ENCODE peak calls at places on chromosomes 12 and 14, in four cellular contexts. One of them, this sample, is unnamed.

GRCh38 chr12:68321140-68321539 is 11.0 kb downstream of the MDM1 start:
- DNase-seq in uterus: no peak
- DNase-seq in lung: no peak
- DNase-seq in Calu3: no peak
- DNase-seq in this sample: no peak

GRCh38 chr14:102131741-102132140 is 8.0 kb upstream of the WDR20 start:
- DNase-seq in uterus: no peak
- DNase-seq in lung: no peak
- DNase-seq in Calu3: no peak
- DNase-seq in this sample: no peak

GRCh38 chr12:77007476-77007875 is 57.9 kb downstream of the E2F7 start:
- DNase-seq in uterus: no peak
- DNase-seq in lung: no peak
- DNase-seq in Calu3: no peak
- DNase-seq in this sample: no peak

GRCh38 chr12:42014972-42015371 is 129.7 kb downstream of the GXYLT1 start:
- DNase-seq in uterus: no peak
- DNase-seq in lung: no peak
- DNase-seq in Calu3: no peak
- DNase-seq in this sample: no peak

GRCh38 chr12:15116983-15117382 is 104.2 kb downstream of the RERG start:
- DNase-seq in uterus: no peak
- DNase-seq in lung: no peak
- DNase-seq in Calu3: no peak
- DNase-seq in this sample: no peak

GRCh38 chr14:54599932-54600331 is 33.0 kb downstream of the SAMD4A start:
- DNase-seq in uterus: no peak
- DNase-seq in lung: no peak
- DNase-seq in Calu3: no peak
- DNase-seq in this sample: no peak

GRCh38 chr14:53608369-53608768 is 348.3 kb downstream of the BMP4 start:
- DNase-seq in uterus: no peak
- DNase-seq in lung: no peak
- DNase-seq in Calu3: peak
- DNase-seq in this sample: no peak

GRCh38 chr14:34359423-34360120 is 102.5 kb downstream of the SPTSSA start:
- DNase-seq in uterus: no peak
- DNase-seq in lung: no peak
- DNase-seq in Calu3: no peak
- DNase-seq in this sample: no peak

GRCh38 chr14:94120667-94121335 is 8.6 kb downstream of the IFI27L2 start:
- DNase-seq in uterus: no peak
- DNase-seq in lung: no peak
- DNase-seq in Calu3: no peak
- DNase-seq in this sample: peak

GRCh38 chr12:122309564-122310121 is 43.3 kb upstream of the VPS33A start:
- DNase-seq in uterus: no peak
- DNase-seq in lung: no peak
- DNase-seq in Calu3: no peak
- DNase-seq in this sample: no peak

GRCh38 chr14:32366995-32367394 is 37.9 kb downstream of the AKAP6 start:
- DNase-seq in uterus: no peak
- DNase-seq in lung: no peak
- DNase-seq in Calu3: no peak
- DNase-seq in this sample: no peak

GRCh38 chr12:116267948-116268347 is 9.5 kb downstream of the MED13L start:
- DNase-seq in uterus: no peak
- DNase-seq in lung: no peak
- DNase-seq in Calu3: no peak
- DNase-seq in this sample: no peak

GRCh38 chr12:64261813-64262212 is 39.7 kb upstream of the KICS2 start:
- DNase-seq in uterus: no peak
- DNase-seq in lung: no peak
- DNase-seq in Calu3: no peak
- DNase-seq in this sample: no peak

GRCh38 chr12:29707846-29708245 is 75.9 kb downstream of the TMTC1 start:
- DNase-seq in uterus: no peak
- DNase-seq in lung: no peak
- DNase-seq in Calu3: no peak
- DNase-seq in this sample: no peak

GRCh38 chr14:70942342-70942706 is 35.1 kb downstream of the PCNX1 start:
- DNase-seq in uterus: no peak
- DNase-seq in lung: no peak
- DNase-seq in Calu3: no peak
- DNase-seq in this sample: no peak

GRCh38 chr12:54134850-54135249 is 53.9 kb downstream of the SMUG1 start:
- DNase-seq in uterus: no peak
- DNase-seq in lung: no peak
- DNase-seq in Calu3: peak
- DNase-seq in this sample: no peak

GRCh38 chr12:85575115-85576096 is 260.8 kb downstream of the RASSF9 start:
- DNase-seq in uterus: peak
- DNase-seq in lung: no peak
- DNase-seq in Calu3: peak
- DNase-seq in this sample: peak

GRCh38 chr12:120413901-120414695 is 23.8 kb upstream of the COX6A1 start:
- DNase-seq in uterus: peak
- DNase-seq in lung: no peak
- DNase-seq in Calu3: no peak
- DNase-seq in this sample: no peak

GRCh38 chr14:100621806-100622205 is 34.6 kb upstream of the BEGAIN start:
- DNase-seq in uterus: no peak
- DNase-seq in lung: no peak
- DNase-seq in Calu3: no peak
- DNase-seq in this sample: no peak

GRCh38 chr12:119668315-119668651 is 350 bp downstream of the PRKAB1 start:
- DNase-seq in uterus: no peak
- DNase-seq in lung: no peak
- DNase-seq in Calu3: no peak
- DNase-seq in this sample: no peak

GRCh38 chr12:113683566-113683965 is 211.9 kb upstream of the LHX5 start:
- DNase-seq in uterus: no peak
- DNase-seq in lung: no peak
- DNase-seq in Calu3: no peak
- DNase-seq in this sample: no peak

GRCh38 chr12:668092-668481 is 4.8 kb upstream of the NINJ2 start:
- DNase-seq in uterus: no peak
- DNase-seq in lung: no peak
- DNase-seq in Calu3: no peak
- DNase-seq in this sample: no peak

GRCh38 chr14:29627141-29627540 is 300.5 kb downstream of the PRKD1 start:
- DNase-seq in uterus: no peak
- DNase-seq in lung: no peak
- DNase-seq in Calu3: no peak
- DNase-seq in this sample: no peak

GRCh38 chr12:1529228-1529861 is 65.0 kb downstream of the FBXL14 start:
- DNase-seq in uterus: no peak
- DNase-seq in lung: no peak
- DNase-seq in Calu3: no peak
- DNase-seq in this sample: no peak

GRCh38 chr14:48274826-48275225 is 599.4 kb upstream of the MDGA2 start:
- DNase-seq in uterus: no peak
- DNase-seq in lung: no peak
- DNase-seq in Calu3: no peak
- DNase-seq in this sample: no peak

GRCh38 chr14:96176811-96177211 is 27.8 kb upstream of the BDKRB2 start:
- DNase-seq in uterus: peak
- DNase-seq in lung: no peak
- DNase-seq in Calu3: no peak
- DNase-seq in this sample: no peak

GRCh38 chr12:79298511-79298910 is 392.3 kb downstream of the PAWR start:
- DNase-seq in uterus: no peak
- DNase-seq in lung: no peak
- DNase-seq in Calu3: no peak
- DNase-seq in this sample: no peak

GRCh38 chr12:116217045-116217444 is 60.4 kb downstream of the MED13L start:
- DNase-seq in uterus: no peak
- DNase-seq in lung: no peak
- DNase-seq in Calu3: no peak
- DNase-seq in this sample: no peak

GRCh38 chr14:22391908-22392307 is 197.1 kb downstream of the DAD1 start:
- DNase-seq in uterus: peak
- DNase-seq in lung: peak
- DNase-seq in Calu3: peak
- DNase-seq in this sample: no peak

GRCh38 chr14:50057331-50057730 is 59.0 kb downstream of the VCPKMT start:
- DNase-seq in uterus: no peak
- DNase-seq in lung: no peak
- DNase-seq in Calu3: no peak
- DNase-seq in this sample: no peak

GRCh38 chr14:69153848-69154208 is 909 bp upstream of the DCAF5 start:
- DNase-seq in uterus: peak
- DNase-seq in lung: peak
- DNase-seq in Calu3: no peak
- DNase-seq in this sample: no peak

GRCh38 chr12:113788020-113788856 is 177.9 kb downstream of the RBM19 start:
- DNase-seq in uterus: no peak
- DNase-seq in lung: no peak
- DNase-seq in Calu3: no peak
- DNase-seq in this sample: no peak

GRCh38 chr12:1439687-1440086 is 154.7 kb downstream of the FBXL14 start:
- DNase-seq in uterus: no peak
- DNase-seq in lung: no peak
- DNase-seq in Calu3: no peak
- DNase-seq in this sample: no peak

GRCh38 chr12:16329594-16329993 is 17.9 kb upstream of the MGST1 start:
- DNase-seq in uterus: no peak
- DNase-seq in lung: no peak
- DNase-seq in Calu3: no peak
- DNase-seq in this sample: no peak

GRCh38 chr12:18320036-18320617 is 58.8 kb downstream of the PIK3C2G start:
- DNase-seq in uterus: no peak
- DNase-seq in lung: no peak
- DNase-seq in Calu3: peak
- DNase-seq in this sample: no peak

GRCh38 chr12:104172564-104172935 is 34.5 kb upstream of the NFYB start:
- DNase-seq in uterus: no peak
- DNase-seq in lung: peak
- DNase-seq in Calu3: no peak
- DNase-seq in this sample: no peak

GRCh38 chr14:74501135-74501614 is 7.6 kb downstream of the ISCA2 start:
- DNase-seq in uterus: peak
- DNase-seq in lung: peak
- DNase-seq in Calu3: peak
- DNase-seq in this sample: peak

GRCh38 chr12:4286771-4287317 is 13.3 kb downstream of the CCND2 start:
- DNase-seq in uterus: no peak
- DNase-seq in lung: no peak
- DNase-seq in Calu3: no peak
- DNase-seq in this sample: no peak

This sample was measured in omental fat pad.